ENCODE peak calls at places on chromosomes 6 and 20, in ten cellular contexts. O is activated T-helper 1 cell treated with anti-CD3 and anti-CD28 coated beads, Interleukin-2, amount 50 U/mL, for 16 hours; L is stimulated activated CD4-positive, alpha-beta T cell treated with anti-CD3 and anti-CD28 coated beads, Interleukin-2, amount 100 ng/mL, for 48 hours; S is EL; D is GM03348; X is HS-5; W is activated naive CD8-positive, alpha-beta T cell treated with anti-CD3 and anti-CD28 coated beads, Interleukin-2, amount 10 ng/mL, durations not matched to agents 7 days and 5 days; I is AG08395; U is NCI-H2081; G is SW480. K is an unnamed sample.

GRCh38 chr6:146913842-146914562 is 290.2 kb upstream of the STXBP5 start:
- DNase-seq in W (no peak), O (no peak), S (peak; percentile 99), U (no peak), I (peak; percentile 90), X (peak; percentile 96), L (no peak), G (peak; percentile 53), D (peak; percentile 88), K (no peak)

GRCh38 chr20:31630187-31630790 is 7.4 kb upstream of the COX4I2 start:
- DNase-seq in U (peak; percentile 32), W (no peak), D (no peak), S (no peak), O (no peak), L (no peak), X (no peak), I (no peak), G (no peak), K (no peak)

GRCh38 chr20:44739952-44740351 is 5.7 kb upstream of the KCNK15 start:
- DNase-seq in S (no peak), W (no peak), D (no peak), L (no peak), O (no peak), X (no peak), I (no peak), U (no peak), G (no peak), K (no peak)

GRCh38 chr20:725491-725890 is 42.8 kb downstream of the SLC52A3 start:
- DNase-seq in I (no peak), U (no peak), W (no peak), X (no peak), D (no peak), O (no peak), S (no peak), L (no peak), G (no peak), K (no peak)

GRCh38 chr6:39441301-39441700 is 118.8 kb upstream of the KCNK16 start:
- DNase-seq in I (no peak), U (no peak), D (no peak), G (no peak), W (no peak), X (no peak), S (no peak), L (no peak), O (no peak), K (no peak)

GRCh38 chr6:166902211-166902755 is 54.1 kb downstream of the RNASET2 start:
- DNase-seq in I (no peak), S (no peak), U (no peak), L (no peak), O (no peak), X (no peak), G (no peak), W (no peak), D (no peak), K (no peak)

GRCh38 chr6:170067923-170068360 is 222.9 kb downstream of the DLL1 start:
- DNase-seq in X (no peak), U (no peak), G (no peak), I (no peak), O (no peak), S (no peak), W (no peak), D (no peak), L (no peak), K (no peak)

GRCh38 chr6:113903666-113904330 is 46.7 kb downstream of the MARCKS start:
- DNase-seq in G (no peak), W (no peak), I (peak; percentile 3), U (no peak), L (no peak), O (no peak), X (no peak), S (peak; percentile 80), D (peak; percentile 17), K (no peak)

GRCh38 chr6:17902953-17903352 is 84.5 kb downstream of the KIF13A start:
- DNase-seq in D (no peak), O (no peak), L (no peak), U (no peak), S (no peak), W (no peak), I (no peak), X (no peak), G (no peak), K (no peak)

GRCh38 chr6:30840922-30841643 is 43.2 kb upstream of the DDR1 start:
- DNase-seq in W (no peak), L (no peak), O (no peak), U (no peak), X (no peak), I (no peak), D (no peak), G (no peak), S (no peak), K (no peak)

GRCh38 chr6:1136415-1136774 is 175.5 kb upstream of the FOXQ1 start:
- DNase-seq in O (no peak), D (peak; percentile 83), S (peak; percentile 66), U (no peak), X (peak; percentile 63), L (no peak), G (no peak), I (peak; percentile 91), W (no peak), K (no peak)

GRCh38 chr20:5719861-5720401 is 30.3 kb upstream of the SHLD1 start:
- DNase-seq in S (peak; percentile 58), D (no peak), O (no peak), U (no peak), I (no peak), W (no peak), G (no peak), X (peak; percentile 38), L (no peak), K (no peak)

GRCh38 chr20:5297280-5298004 is 19.3 kb downstream of the PROKR2 start:
- DNase-seq in I (no peak), G (peak; percentile 13), X (no peak), L (no peak), S (no peak), W (no peak), U (no peak), O (no peak), D (no peak), K (no peak)

GRCh38 chr6:14612016-14612415 is 494.4 kb downstream of the CD83 start:
- DNase-seq in G (no peak), W (no peak), O (no peak), I (peak; percentile 54), D (peak; percentile 44), X (peak; percentile 65), S (peak; percentile 64), U (no peak), L (no peak), K (no peak)

GRCh38 chr6:159981591-159982245 is 12.8 kb downstream of the IGF2R start:
- DNase-seq in U (no peak), W (no peak), O (no peak), D (peak; percentile 31), S (peak; percentile 73), X (no peak), G (no peak), L (no peak), I (peak; percentile 31), K (no peak)

GRCh38 chr6:128239146-128239545 is 281.3 kb downstream of the PTPRK start:
- DNase-seq in D (no peak), U (no peak), W (no peak), S (no peak), X (no peak), I (no peak), G (no peak), L (no peak), O (no peak), K (no peak)

GRCh38 chr20:37345339-37346231 is at the start of gene SRC:
- DNase-seq in O (peak; percentile 18), S (peak; percentile 85), I (peak; percentile 86), L (peak; percentile 33), G (peak; percentile 74), U (peak; percentile 54), X (peak; percentile 32), W (peak; percentile 63), D (peak; percentile 94), K (peak; percentile 15)

GRCh38 chr6:10852281-10852965 is 14.1 kb upstream of the MAK start:
- DNase-seq in X (no peak), U (no peak), O (no peak), W (no peak), S (no peak), D (no peak), I (no peak), G (no peak), L (no peak), K (no peak)

GRCh38 chr6:63493557-63493956 is 78.7 kb upstream of the LOC128125822 start:
- DNase-seq in W (no peak), I (no peak), G (no peak), O (no peak), X (peak; percentile 24), D (no peak), U (no peak), L (no peak), S (no peak), K (no peak)

GRCh38 chr20:20455945-20456344 is 88.0 kb downstream of the INSM1 start:
- DNase-seq in S (no peak), I (no peak), U (peak; percentile 76), O (no peak), L (no peak), D (no peak), G (no peak), X (no peak), W (no peak), K (no peak)

GRCh38 chr6:105432797-105433196 is 29.9 kb upstream of the PREP start:
- DNase-seq in W (no peak), U (no peak), G (peak; percentile 55), O (no peak), I (peak; percentile 80), L (no peak), D (peak; percentile 69), X (peak; percentile 88), S (peak; percentile 95), K (no peak)

GRCh38 chr20:1327241-1327653 is 1.7 kb downstream of the SDCBP2 start:
- DNase-seq in O (no peak), S (peak; percentile 68), W (no peak), G (no peak), I (peak; percentile 33), D (peak; percentile 36), U (no peak), L (no peak), X (peak; percentile 49), K (no peak)

GRCh38 chr6:27280540-27281000 is 31.5 kb downstream of the POM121L2 start:
- DNase-seq in S (peak; percentile 60), I (no peak), L (no peak), O (no peak), U (peak; percentile 56), X (no peak), W (no peak), D (no peak), G (peak; percentile 29), K (no peak)

GRCh38 chr6:89140347-89141159 is 5.3 kb upstream of the PM20D2 start:
- DNase-seq in W (no peak), D (peak; percentile 17), L (no peak), G (no peak), I (no peak), U (no peak), S (peak; percentile 57), O (no peak), X (no peak), K (no peak)